ENCODE peak calls at places on chromosome 5, in six cellular contexts. D is H9; X is activated naive CD4-positive, alpha-beta T cell; T is activated CD4-positive, alpha-beta T cell treated with anti-CD3 and anti-CD28 coated beads for 24 hours; V is stimulated activated CD4-positive, alpha-beta T cell treated with anti-CD3 and anti-CD28 coated beads, Interleukin-12 subunit alpha, Interleukin-12 subunit beta, amount 100 ng/mL, for 4 hours; G is GM04504. N is an unnamed sample.

GRCh38 chr5:160312960-160313734 is 783 bp upstream of the CCNJL start:
- DNase-seq in D (no peak), X (no peak), T (no peak), V (no peak), G (no peak), N (no peak)

GRCh38 chr5:100479079-100479688 is 56.0 kb upstream of the FAM174A start:
- DNase-seq in D (peak; percentile 26), X (no peak), T (no peak), V (no peak), G (no peak), N (no peak)

GRCh38 chr5:119360905-119361605 is 5.2 kb downstream of the TNFAIP8 start:
- DNase-seq in D (no peak), X (no peak), T (no peak), V (no peak), G (no peak), N (no peak)

GRCh38 chr5:180589771-180590542 is 1.3 kb downstream of the SCGB3A1 start:
- DNase-seq in D (no peak), X (no peak), T (no peak), V (no peak), G (no peak), N (no peak)

GRCh38 chr5:177382423-177383029 is 1.7 kb upstream of the SLC34A1 start:
- DNase-seq in D (peak; percentile 72), X (no peak), T (no peak), V (no peak), G (no peak), N (no peak)

GRCh38 chr5:105754056-105754455 is 1916.7 kb downstream of the EFNA5 start:
- DNase-seq in D (no peak), X (no peak), T (no peak), V (no peak), G (no peak), N (no peak)

GRCh38 chr5:118295045-118295444 is 693.3 kb downstream of the DTWD2 start:
- DNase-seq in D (no peak), X (no peak), T (no peak), V (no peak), G (no peak), N (no peak)

GRCh38 chr5:123515904-123516303 is 3.9 kb downstream of the CSNK1G3 start:
- DNase-seq in D (no peak), X (no peak), T (no peak), V (no peak), G (no peak), N (peak; percentile 21)

GRCh38 chr5:150522504-150523464 is 14.9 kb downstream of the NDST1 start:
- DNase-seq in D (no peak), X (no peak), T (no peak), V (no peak), G (no peak), N (no peak)

GRCh38 chr5:138659561-138659960 is 84.4 kb upstream of the HSPA9 start:
- DNase-seq in D (no peak), X (no peak), T (no peak), V (no peak), G (no peak), N (no peak)

GRCh38 chr5:72292411-72292810 is 27.6 kb downstream of the MRPS27 start:
- DNase-seq in D (no peak), X (no peak), T (no peak), V (no peak), G (no peak), N (no peak)

GRCh38 chr5:134103397-134103796 is 11.1 kb upstream of the TCF7 start:
- DNase-seq in D (no peak), X (no peak), T (no peak), V (no peak), G (no peak), N (no peak)

GRCh38 chr5:150461231-150461630 is 11.7 kb upstream of the RPS14 start:
- DNase-seq in D (no peak), X (no peak), T (no peak), V (no peak), G (no peak), N (no peak)

GRCh38 chr5:59124983-59125960 is 542.4 kb downstream of the RAB3C start:
- DNase-seq in D (no peak), X (no peak), T (no peak), V (no peak), G (no peak), N (peak; percentile 30)

GRCh38 chr5:3361811-3362605 is 233.6 kb upstream of the IRX1 start:
- DNase-seq in D (no peak), X (no peak), T (no peak), V (no peak), G (no peak), N (no peak)

GRCh38 chr5:82104872-82105271 is 133.0 kb downstream of the ATG10 start:
- DNase-seq in D (no peak), X (no peak), T (no peak), V (no peak), G (no peak), N (peak; percentile 51)